ENCODE peak calls at places on chromosome 4, in nine cellular contexts. E is retinal pigment epithelial cell; M is pancreas; H is right atrium auricular region; Y is CD4-positive, CD25-positive, alpha-beta regulatory T cell; R is H7; O is fibroblast of mammary gland; B is stomach; I is astrocyte of the cerebellum. Q is an unnamed sample.

GRCh38 chr4:7780751-7781348 is 158.8 kb downstream of the AFAP1 start:
- DNase-seq in E (no peak), M (no peak), H (no peak), Y (no peak), R (no peak), O (no peak), B (no peak), I (no peak), Q (no peak)

GRCh38 chr4:16120720-16121119 is 36.9 kb upstream of the PROM1 start:
- DNase-seq in E (no peak), M (no peak), H (no peak), Y (no peak), R (peak), O (peak), B (no peak), I (no peak), Q (no peak)

GRCh38 chr4:7557447-7557846 is 122.7 kb upstream of the PSAPL1 start:
- DNase-seq in E (peak), M (no peak), H (no peak), Y (no peak), R (no peak), O (peak), B (no peak), I (peak), Q (peak)

GRCh38 chr4:153521995-153522799 is 56.0 kb downstream of the TMEM131L start:
- DNase-seq in E (no peak), M (no peak), H (no peak), Y (peak), R (peak), O (no peak), B (no peak), I (no peak), Q (no peak)

GRCh38 chr4:25860586-25861421 is 2.0 kb downstream of the SEL1L3 start:
- DNase-seq in E (no peak), M (no peak), H (no peak), Y (no peak), R (no peak), O (no peak), B (peak), I (no peak), Q (no peak)

GRCh38 chr4:82786794-82787193 is 11.8 kb downstream of the SCD5 start:
- DNase-seq in E (no peak), M (no peak), H (peak), Y (no peak), R (no peak), O (no peak), B (no peak), I (no peak), Q (no peak)

GRCh38 chr4:43776371-43776770 is 672.2 kb downstream of the KCTD8 start:
- DNase-seq in E (no peak), M (no peak), H (no peak), Y (no peak), R (no peak), O (peak), B (no peak), I (no peak), Q (no peak)

GRCh38 chr4:74218201-74218600 is 60.3 kb downstream of the MTHFD2L start:
- DNase-seq in E (no peak), M (no peak), H (no peak), Y (no peak), R (no peak), O (peak), B (no peak), I (no peak), Q (no peak)

GRCh38 chr4:165506780-165507305 is 128.0 kb downstream of the CPE start:
- DNase-seq in E (peak), M (no peak), H (no peak), Y (no peak), R (no peak), O (no peak), B (no peak), I (no peak), Q (no peak)

GRCh38 chr4:172654482-172654881 is 514.1 kb upstream of the GALNT7 start:
- DNase-seq in E (no peak), M (no peak), H (no peak), Y (no peak), R (no peak), O (no peak), B (no peak), I (no peak), Q (no peak)

GRCh38 chr4:30866907-30867306 is 146.7 kb downstream of the PCDH7 start:
- DNase-seq in E (no peak), M (no peak), H (no peak), Y (no peak), R (no peak), O (no peak), B (no peak), I (no peak), Q (no peak)

GRCh38 chr4:7710576-7711329 is 228.9 kb downstream of the AFAP1 start:
- DNase-seq in E (no peak), M (no peak), H (no peak), Y (no peak), R (no peak), O (no peak), B (no peak), I (no peak), Q (no peak)

GRCh38 chr4:143482753-143483362 is 30.6 kb upstream of the SMARCA5 start:
- DNase-seq in E (peak), M (no peak), H (no peak), Y (no peak), R (peak), O (peak), B (no peak), I (peak), Q (no peak)

GRCh38 chr4:167102475-167102874 is 131.8 kb downstream of the SPOCK3 start:
- DNase-seq in E (no peak), M (no peak), H (no peak), Y (no peak), R (no peak), O (no peak), B (no peak), I (no peak), Q (no peak)

GRCh38 chr4:174365018-174365587 is 81.4 kb downstream of the CEP44 start:
- DNase-seq in E (no peak), M (no peak), H (no peak), Y (peak), R (no peak), O (peak), B (no peak), I (peak), Q (no peak)

GRCh38 chr4:105060628-105061027 is 86.0 kb upstream of the TET2 start:
- DNase-seq in E (peak), M (no peak), H (no peak), Y (no peak), R (no peak), O (peak), B (no peak), I (peak), Q (no peak)

GRCh38 chr4:29861307-29861706 is 858.9 kb upstream of the PCDH7 start:
- DNase-seq in E (no peak), M (no peak), H (no peak), Y (no peak), R (no peak), O (peak), B (no peak), I (no peak), Q (no peak)

GRCh38 chr4:105280338-105280809 is 133.7 kb downstream of the TET2 start:
- DNase-seq in E (no peak), M (no peak), H (no peak), Y (no peak), R (no peak), O (peak), B (no peak), I (peak), Q (peak)

GRCh38 chr4:126568652-126569580 is 1063.8 kb upstream of the INTU start:
- DNase-seq in E (no peak), M (no peak), H (no peak), Y (no peak), R (no peak), O (no peak), B (no peak), I (no peak), Q (no peak)

GRCh38 chr4:67204441-67204840 is 340.9 kb downstream of the CENPC start:
- DNase-seq in E (no peak), M (no peak), H (no peak), Y (no peak), R (no peak), O (no peak), B (no peak), I (peak), Q (no peak)

GRCh38 chr4:16704488-16704887 is 194.0 kb downstream of the LDB2 start:
- DNase-seq in E (no peak), M (no peak), H (no peak), Y (no peak), R (no peak), O (no peak), B (no peak), I (no peak), Q (no peak)

GRCh38 chr4:8403173-8403753 is 37.3 kb downstream of the ACOX3 start:
- DNase-seq in E (no peak), M (peak), H (peak), Y (peak), R (peak), O (peak), B (peak), I (peak), Q (no peak)

GRCh38 chr4:143282170-143282760 is 54.4 kb upstream of the GAB1 start:
- DNase-seq in E (peak), M (no peak), H (no peak), Y (no peak), R (no peak), O (peak), B (no peak), I (no peak), Q (no peak)

GRCh38 chr4:115851918-115852766 is 738.7 kb upstream of the NDST4 start:
- DNase-seq in E (peak), M (peak), H (no peak), Y (no peak), R (peak), O (peak), B (peak), I (peak), Q (no peak)

GRCh38 chr4:172628263-172628662 is 540.3 kb upstream of the GALNT7 start:
- DNase-seq in E (peak), M (no peak), H (no peak), Y (no peak), R (no peak), O (no peak), B (no peak), I (no peak), Q (no peak)

GRCh38 chr4:183830438-183830985 is 74.6 kb upstream of the STOX2 start:
- DNase-seq in E (no peak), M (no peak), H (no peak), Y (no peak), R (no peak), O (no peak), B (no peak), I (no peak), Q (no peak)

GRCh38 chr4:39426728-39427127 is 20.0 kb downstream of the KLB start:
- DNase-seq in E (no peak), M (no peak), H (no peak), Y (no peak), R (no peak), O (no peak), B (no peak), I (no peak), Q (no peak)

GRCh38 chr4:17055788-17056187 is 157.3 kb upstream of the LDB2 start:
- DNase-seq in E (no peak), M (no peak), H (no peak), Y (no peak), R (no peak), O (peak), B (no peak), I (no peak), Q (peak)

GRCh38 chr4:73816814-73817213 is 19.7 kb upstream of the CXCL6 start:
- DNase-seq in E (no peak), M (no peak), H (no peak), Y (no peak), R (no peak), O (peak), B (no peak), I (peak), Q (peak)

GRCh38 chr4:26891054-26891453 is 30.4 kb downstream of the STIM2 start:
- DNase-seq in E (no peak), M (no peak), H (no peak), Y (no peak), R (no peak), O (no peak), B (no peak), I (no peak), Q (no peak)

GRCh38 chr4:51895816-51896408 is 53.0 kb downstream of the DCUN1D4 start:
- DNase-seq in E (peak), M (no peak), H (peak), Y (peak), R (peak), O (peak), B (peak), I (peak), Q (peak)

GRCh38 chr4:37970702-37971101 is 10.5 kb downstream of the PTTG2 start:
- DNase-seq in E (no peak), M (peak), H (peak), Y (peak), R (peak), O (peak), B (peak), I (no peak), Q (no peak)

GRCh38 chr4:151227731-151228130 is 49.2 kb upstream of the PRSS48 start:
- DNase-seq in E (peak), M (no peak), H (peak), Y (no peak), R (no peak), O (peak), B (no peak), I (peak), Q (peak)
- H3K4me3 ChIP-seq in E (no peak), M (no peak), H (peak), Y (no peak), R (no peak), O (peak), B (peak), I (no peak), Q (no peak)

DNA sequence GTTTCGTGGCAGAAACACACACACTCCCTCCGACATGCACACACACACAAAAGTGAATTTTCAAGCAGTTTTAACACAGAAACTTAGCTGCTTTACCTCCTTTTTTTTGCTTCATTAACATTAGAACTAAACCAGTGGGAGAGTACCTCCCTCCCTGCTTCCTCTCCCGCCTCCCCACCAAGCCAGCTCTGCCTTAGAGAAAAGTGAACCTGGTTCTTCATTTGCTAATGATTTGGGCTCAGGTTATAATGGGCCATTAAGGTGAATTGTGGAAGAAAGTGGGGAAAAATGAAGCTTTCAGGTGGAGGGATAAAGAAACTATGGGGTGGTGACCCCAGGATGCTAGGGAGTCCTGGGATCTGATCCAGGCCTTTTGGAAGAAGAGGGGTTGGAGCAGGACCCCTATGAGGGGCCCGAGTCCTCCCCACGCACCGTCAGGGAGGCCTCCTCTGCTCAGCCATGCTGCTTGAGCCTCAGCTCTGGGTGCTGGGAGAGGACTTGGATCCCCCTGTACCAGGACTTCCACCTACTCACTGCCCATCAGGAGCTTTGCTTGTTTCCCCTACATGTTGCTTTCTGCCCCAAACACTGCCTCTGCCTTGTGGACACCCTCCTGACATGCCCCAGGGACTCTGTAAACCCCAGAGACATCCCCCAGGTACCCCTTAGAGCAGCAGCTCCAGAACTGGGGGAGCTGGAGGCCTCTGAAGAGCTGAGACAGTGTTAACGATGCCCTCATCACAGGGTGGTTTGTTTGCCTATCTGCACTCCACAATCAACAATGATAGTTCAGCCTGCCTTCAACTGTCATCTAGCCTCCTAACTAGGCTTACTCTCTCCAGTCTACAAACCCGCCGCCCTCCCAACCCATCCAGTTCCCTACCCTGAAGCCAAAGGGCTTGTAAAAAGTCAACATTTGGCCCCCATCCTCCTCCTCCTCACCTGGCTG is 6.5 kb upstream of the JADE1 start:
- DNase-seq in E (no peak), M (no peak), H (no peak), Y (no peak), R (peak), O (no peak), B (no peak), I (no peak), Q (no peak)
- H3K4me3 ChIP-seq in E (no peak), M (no peak), H (no peak), Y (peak), R (no peak), O (no peak), B (no peak), I (no peak), Q (no peak)

GRCh38 chr4:94240384-94240783 is 32.7 kb downstream of the SMARCAD1 start:
- DNase-seq in E (no peak), M (no peak), H (no peak), Y (no peak), R (no peak), O (no peak), B (no peak), I (no peak), Q (no peak)

GRCh38 chr4:94244829-94245185 is 37.1 kb downstream of the SMARCAD1 start:
- DNase-seq in E (no peak), M (no peak), H (no peak), Y (no peak), R (no peak), O (no peak), B (no peak), I (no peak), Q (no peak)

GRCh38 chr4:94244087-94244828 is 36.6 kb downstream of the SMARCAD1 start:
- DNase-seq in E (no peak), M (no peak), H (no peak), Y (no peak), R (no peak), O (no peak), B (no peak), I (no peak), Q (no peak)
- H3K4me3 ChIP-seq in E (no peak), M (no peak), H (no peak), Y (no peak), R (no peak), O (no peak), B (no peak), I (no peak), Q (no peak)

GRCh38 chr4:91233164-91233563 is 1070.6 kb upstream of the GRID2 start:
- DNase-seq in E (no peak), M (no peak), H (no peak), Y (no peak), R (no peak), O (no peak), B (no peak), I (no peak), Q (no peak)
- H3K4me3 ChIP-seq in E (no peak), M (no peak), H (no peak), Y (no peak), R (no peak), O (no peak), B (no peak), I (no peak), Q (no peak)

GRCh38 chr4:48030470-48030869 is 13.9 kb downstream of the NIPAL1 start:
- DNase-seq in E (no peak), M (no peak), H (no peak), Y (no peak), R (peak), O (no peak), B (no peak), I (no peak), Q (no peak)
- H3K4me3 ChIP-seq in E (no peak), M (no peak), H (no peak), Y (no peak), R (no peak), O (no peak), B (no peak), I (no peak), Q (no peak)

GRCh38 chr4:157222764-157223145 is 2.2 kb downstream of the GRIA2 start:
- DNase-seq in E (no peak), M (peak), H (no peak), Y (no peak), R (no peak), O (no peak), B (no peak), I (no peak), Q (no peak)
- H3K4me3 ChIP-seq in E (peak), M (peak), H (peak), Y (no peak), R (peak), O (peak), B (peak), I (peak), Q (no peak)

GRCh38 chr4:87865288-87865687 is 32.5 kb downstream of the MEPE start:
- DNase-seq in E (no peak), M (no peak), H (no peak), Y (no peak), R (no peak), O (no peak), B (no peak), I (no peak), Q (no peak)
- H3K4me3 ChIP-seq in E (no peak), M (no peak), H (no peak), Y (no peak), R (no peak), O (no peak), B (no peak), I (no peak), Q (no peak)

GRCh38 chr4:112939901-112940300 is 109.6 kb upstream of the ANK2 start:
- DNase-seq in E (no peak), M (no peak), H (no peak), Y (no peak), R (no peak), O (no peak), B (no peak), I (no peak), Q (no peak)
- H3K4me3 ChIP-seq in E (no peak), M (no peak), H (no peak), Y (no peak), R (no peak), O (no peak), B (no peak), I (no peak), Q (no peak)

DNA sequence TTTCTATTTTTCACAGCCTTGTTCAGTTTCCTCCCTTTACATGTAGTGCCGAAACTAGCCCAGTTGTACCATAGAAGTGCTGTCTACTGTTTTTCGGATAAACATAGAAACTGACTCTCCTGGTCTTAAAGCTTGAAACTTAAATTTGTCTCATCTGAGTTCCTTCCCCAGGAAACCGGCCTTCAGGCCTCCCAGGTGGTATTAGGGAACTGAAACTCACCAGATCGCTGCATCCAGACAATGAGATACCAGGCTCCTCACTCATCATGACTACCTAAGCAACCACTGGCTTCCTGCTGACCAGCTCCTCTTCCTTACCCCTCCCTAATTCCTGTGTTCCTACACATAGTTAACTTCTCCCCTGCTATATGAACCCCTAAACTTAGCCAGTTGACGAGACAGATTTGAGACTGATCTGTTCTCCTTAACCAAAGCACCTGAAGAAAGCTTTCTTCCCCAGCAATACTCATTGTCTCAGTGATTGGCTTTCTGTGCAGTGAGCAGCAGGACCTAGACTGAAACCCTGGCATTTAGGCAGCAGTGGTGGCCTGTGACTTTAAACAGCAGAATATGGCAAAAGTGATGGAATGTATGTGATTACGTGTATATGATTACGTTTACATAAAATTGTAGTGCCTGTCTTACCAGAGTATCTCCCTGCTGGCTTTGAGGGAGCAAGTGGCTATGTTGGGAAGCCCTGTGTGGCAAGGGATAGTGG is 959.1 kb upstream of the LCORL start:
- DNase-seq in E (no peak), M (no peak), H (no peak), Y (no peak), R (no peak), O (no peak), B (no peak), I (no peak), Q (no peak)
- H3K4me3 ChIP-seq in E (no peak), M (no peak), H (no peak), Y (no peak), R (no peak), O (no peak), B (no peak), I (no peak), Q (no peak)

GRCh38 chr4:108393870-108394269 is 225.1 kb upstream of the LEF1 start:
- DNase-seq in E (no peak), M (no peak), H (no peak), Y (no peak), R (peak), O (no peak), B (no peak), I (no peak), Q (no peak)
- H3K4me3 ChIP-seq in E (no peak), M (no peak), H (no peak), Y (no peak), R (no peak), O (no peak), B (no peak), I (no peak), Q (no peak)

Q was measured in BJ.